ENCODE peak calls at places on chromosomes 13 and 19, in eight cellular contexts. Z is uterus, Y is thyroid gland, O is hepatic stellate cell, K is ovary, X is small intestine, V is AG08395, P is GM19239. C is an unnamed sample.

GRCh38 chr19:9913237-9914000 is 22.9 kb downstream of the OLFM2 start:
- DNase-seq in Z (no peak), O (no peak), Y (peak), V (peak), X (no peak), P (no peak), K (peak), C (no peak)

GRCh38 chr13:59531571-59532091 is 632.1 kb downstream of the DIAPH3 start:
- DNase-seq in P (no peak), Y (peak), K (peak), O (peak), X (peak), Z (peak), V (no peak), C (no peak)

GRCh38 chr19:41930322-41930722 is 2.1 kb upstream of the ERFL start:
- DNase-seq in X (no peak), Y (no peak), V (no peak), P (no peak), Z (no peak), O (no peak), K (no peak), C (no peak)

GRCh38 chr19:35345671-35346111 is 2.0 kb upstream of the FFAR1 start:
- DNase-seq in Y (no peak), P (no peak), X (no peak), V (no peak), K (peak), Z (no peak), O (no peak), C (no peak)

GRCh38 chr19:3055741-3056453 is 6.4 kb downstream of the TLE5 start:
- DNase-seq in Y (peak), P (no peak), V (no peak), O (no peak), K (peak), X (peak), Z (peak), C (no peak)

GRCh38 chr13:50071399-50071798 is 56.2 kb downstream of the KCNRG start:
- DNase-seq in Z (no peak), V (no peak), X (no peak), K (no peak), O (no peak), Y (no peak), P (no peak), C (no peak)

GRCh38 chr19:35845215-35846037 is 6.9 kb downstream of the NPHS1 start:
- DNase-seq in X (peak), Z (no peak), Y (peak), O (no peak), P (no peak), V (peak), K (no peak), C (no peak)

GRCh38 chr13:64579331-64579730 is 2650.8 kb downstream of the PCDH9 start:
- DNase-seq in K (no peak), O (no peak), Z (no peak), V (no peak), Y (no peak), X (no peak), P (no peak), C (no peak)